ENCODE peak calls at places on chromosomes 6 and 20, in five cellular contexts. J is lower lobe of right lung, O is heart left ventricle, X is A549, A is upper lobe of left lung. R is an unnamed sample. For H3K4me1, the result is how much of the 10 kb centered on the place peaks cover.

GRCh38 chr6:157059781-157060180 is 263.5 kb downstream of the TMEM242 start:
- ATAC-seq in A (no peak), O (no peak), J (peak), X (no peak), R (no peak)

GRCh38 chr20:49279677-49280462 is 2.0 kb upstream of the ZNFX1 start:
- ATAC-seq in X (no peak), A (no peak), O (no peak), J (no peak), R (no peak)

GRCh38 chr20:30499123-30499522 is 758.3 kb upstream of the DEFB115 start:
- ATAC-seq in O (no peak), X (no peak), J (no peak), A (no peak), R (no peak)

GRCh38 chr6:111148110-111148509 is 60.8 kb downstream of the SLC16A10 start:
- ATAC-seq in A (no peak), X (no peak), O (no peak), J (no peak), R (no peak)

GRCh38 chr6:3749390-3749978 is 2.0 kb downstream of the PXDC1 start:
- ATAC-seq in X (no peak), J (peak), A (peak), O (no peak), R (no peak)

GRCh38 chr20:35629432-35630145 is 14.0 kb downstream of the SPAG4 start:
- ATAC-seq in A (no peak), O (no peak), J (peak), X (peak), R (no peak)

GRCh38 chr6:122947355-122947754 is 48.7 kb upstream of the CLVS2 start:
- ATAC-seq in J (no peak), A (no peak), X (no peak), O (no peak), R (no peak)

GRCh38 chr6:24273471-24273870 is 84.4 kb downstream of the DCDC2 start:
- ATAC-seq in O (no peak), J (no peak), A (no peak), X (no peak), R (no peak)

GRCh38 chr20:25477156-25477882 is 69.8 kb downstream of the GINS1 start:
- ATAC-seq in X (no peak), O (no peak), J (no peak), A (peak), R (no peak)

GRCh38 chr6:113786168-113786567 is 71.0 kb upstream of the MARCKS start:
- ATAC-seq in O (no peak), J (no peak), A (no peak), X (peak), R (no peak)

GRCh38 chr6:72724545-72724944 is 102.7 kb downstream of the KCNQ5 start:
- ATAC-seq in O (no peak), X (no peak), J (no peak), A (no peak), R (no peak)

GRCh38 chr6:165556116-165556843 is 106.8 kb downstream of the PDE10A start:
- ATAC-seq in O (peak), X (no peak), J (peak), A (peak), R (no peak)

GRCh38 chr6:113758725-113759576 is 98.2 kb upstream of the MARCKS start:
- ATAC-seq in O (peak), A (no peak), X (no peak), J (no peak), R (no peak)

GRCh38 chr6:35209081-35209480 is 4.7 kb upstream of the SCUBE3 start:
- ATAC-seq in J (no peak), X (no peak), A (no peak), O (no peak), R (no peak)

GRCh38 chr6:73823046-73823735 is 127.2 kb downstream of the CD109 start:
- ATAC-seq in X (no peak), A (no peak), O (peak), J (peak), R (no peak)

GRCh38 chr20:59428006-59428405 is 127.6 kb downstream of the EDN3 start:
- ATAC-seq in O (no peak), X (no peak), J (no peak), A (no peak), R (no peak)

GRCh38 chr20:59428441-59429205 is 128.2 kb downstream of the EDN3 start:
- ATAC-seq in O (no peak), A (no peak), X (peak), J (no peak), R (no peak)

GRCh38 chr20:59434950-59435349 is 134.5 kb downstream of the EDN3 start:
- ATAC-seq in J (no peak), O (no peak), X (no peak), A (no peak), R (no peak)

GRCh38 chr20:59435496-59435895 is 135.1 kb downstream of the EDN3 start:
- ATAC-seq in O (no peak), A (no peak), X (no peak), J (no peak), R (no peak)

GRCh38 chr20:59431014-59431413 is 130.6 kb downstream of the EDN3 start:
- ATAC-seq in X (no peak), A (no peak), O (no peak), J (no peak), R (no peak)
- H3K4me1 ChIP-seq in X (under half), A (under half), O (under half), J (under half), R (under half)

DNA sequence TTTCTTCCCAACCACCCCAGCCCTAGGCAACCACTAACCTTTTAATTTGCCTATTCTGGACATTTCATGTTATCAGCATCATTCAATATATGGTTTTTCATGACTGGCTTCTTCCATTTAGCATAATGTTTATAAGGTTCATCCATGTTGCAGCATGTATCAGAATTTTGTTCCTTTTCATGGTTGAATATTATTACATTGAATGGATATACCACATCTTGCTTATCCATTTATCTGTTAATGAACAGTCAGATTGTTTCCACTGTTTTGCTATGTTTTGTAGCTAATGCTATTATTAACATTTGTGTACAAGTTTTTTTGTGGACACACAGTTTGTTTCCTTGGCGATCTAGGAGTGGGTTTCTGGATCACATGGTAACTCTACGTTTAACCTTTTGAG is 3.0 kb upstream of the DNAAF9 start:
- ATAC-seq in O (no peak), A (no peak), X (no peak), J (no peak), R (no peak)
- H3K4me1 ChIP-seq in O (under half), A (under half), X (under half), J (under half), R (under half)

DNA sequence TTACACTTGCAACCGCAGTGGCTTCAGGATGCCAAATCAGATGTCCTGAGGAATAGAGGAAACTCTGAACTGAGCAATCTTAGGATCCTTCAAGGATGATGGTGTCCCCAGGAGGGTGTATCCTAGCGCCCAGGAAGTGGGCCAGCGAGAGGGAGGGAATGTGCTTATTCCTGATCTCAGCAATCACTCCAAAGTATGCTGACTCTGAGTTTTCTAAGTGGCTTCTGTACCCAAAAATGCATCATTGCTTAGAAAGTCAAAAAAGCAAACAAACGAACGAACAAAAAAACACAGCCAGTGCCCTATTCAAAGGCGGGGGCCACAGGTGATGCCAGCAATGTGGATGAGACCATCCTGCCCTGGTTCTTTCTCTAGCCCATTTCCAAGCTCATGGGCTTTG is 230.6 kb downstream of the NRN1 start:
- ATAC-seq in O (no peak), A (no peak), X (no peak), J (no peak), R (no peak)
- H3K4me1 ChIP-seq in O (under half), A (under half), X (under half), J (under half), R (under half)

GRCh38 chr20:5400164-5400762 is 83.5 kb upstream of the PROKR2 start:
- ATAC-seq in O (no peak), X (no peak), A (no peak), J (no peak), R (no peak)

GRCh38 chr20:5402903-5403531 is 86.3 kb upstream of the PROKR2 start:
- ATAC-seq in O (no peak), X (peak), J (no peak), A (peak), R (no peak)

GRCh38 chr20:5395932-5396727 is 79.4 kb upstream of the PROKR2 start:
- ATAC-seq in J (no peak), O (no peak), A (no peak), X (no peak), R (no peak)

GRCh38 chr20:5397418-5397817 is 80.7 kb upstream of the PROKR2 start:
- ATAC-seq in X (no peak), O (no peak), A (no peak), J (no peak), R (no peak)

GRCh38 chr20:5401277-5401676 is 84.5 kb upstream of the PROKR2 start:
- ATAC-seq in A (no peak), X (no peak), J (no peak), O (no peak), R (no peak)
- H3K4me1 ChIP-seq in A (under half), X (under half), J (under half), O (under half), R (under half)

GRCh38 chr6:45430590-45431202 is 53.0 kb upstream of the SUPT3H start:
- ATAC-seq in X (no peak), J (no peak), O (no peak), A (no peak), R (no peak)

GRCh38 chr6:45433533-45434400 is 56.0 kb upstream of the SUPT3H start:
- ATAC-seq in A (no peak), J (no peak), X (no peak), O (no peak), R (no peak)

GRCh38 chr6:45428734-45429133 is 51.0 kb upstream of the SUPT3H start:
- ATAC-seq in X (no peak), A (no peak), O (no peak), J (no peak), R (no peak)

GRCh38 chr6:45432944-45433343 is 55.2 kb upstream of the SUPT3H start:
- ATAC-seq in J (no peak), O (no peak), X (no peak), A (no peak), R (no peak)

DNA sequence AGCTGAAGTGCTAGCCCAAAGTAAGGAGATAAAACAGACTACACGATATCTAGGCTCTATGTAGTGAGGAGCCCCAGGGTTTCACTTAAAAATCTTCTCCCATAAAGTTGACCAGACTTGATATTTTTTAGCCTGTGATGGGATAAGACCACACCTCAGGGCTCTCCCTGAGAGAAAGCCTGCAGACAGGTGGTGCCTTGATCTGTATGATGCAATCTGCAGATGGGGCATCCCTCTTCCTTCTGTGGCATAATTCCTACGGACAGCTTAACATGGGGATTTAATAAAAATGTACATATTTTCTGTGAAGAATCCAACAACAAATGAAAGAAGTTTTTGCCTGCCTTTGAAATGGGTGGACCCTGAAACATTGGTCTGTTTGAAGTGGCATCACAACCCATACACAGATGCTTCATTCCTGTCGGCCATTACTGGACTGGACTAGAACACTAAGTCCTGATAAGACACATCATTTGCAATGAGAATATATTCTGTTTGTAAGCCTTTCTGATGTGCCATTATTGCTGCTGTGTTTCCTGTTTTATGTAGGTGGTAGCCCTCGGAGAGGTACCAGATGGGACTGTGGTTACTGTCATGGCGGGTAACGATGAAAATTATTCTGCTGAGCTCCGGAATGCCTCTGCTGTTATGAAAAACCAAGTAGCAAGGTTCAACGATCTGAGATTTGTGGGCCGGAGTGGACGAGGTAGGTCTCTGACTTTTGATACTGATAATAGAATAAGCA is 53.8 kb upstream of the SUPT3H start:
- ATAC-seq in X (no peak), A (no peak), J (no peak), O (no peak), R (no peak)
- H3K4me1 ChIP-seq in X (under half), A (under half), J (under half), O (under half), R (under half)

R was measured in gastroesophageal sphincter.